ENCODE peak calls at places on chromosomes 6 and 20, in nine cellular contexts. P is CD4-positive, CD25-positive, alpha-beta regulatory T cell; K is CD8-positive, alpha-beta T cell; Y is mesendoderm; B is fibroblast of lung; A is colonic mucosa; Q is ovary; G is neuronal stem cell; H is GM23338. L is an unnamed sample. For H3K27me3, the result is how much of the 10 kb centered on the place peaks cover.

GRCh38 chr6:161487694-161488093 is 213.8 kb upstream of the AGPAT4 start:
- DNase-seq in A (no peak), K (no peak), Y (no peak), P (no peak), Q (no peak), G (no peak), B (no peak), H (no peak), L (no peak)

GRCh38 chr6:113461153-113461897 is 395.8 kb upstream of the MARCKS start:
- DNase-seq in Q (no peak), B (no peak), A (no peak), H (peak), Y (peak), K (no peak), P (no peak), G (no peak), L (no peak)

GRCh38 chr6:91299544-91300491 is 712.9 kb upstream of the MAP3K7 start:
- DNase-seq in A (peak), B (peak), H (peak), P (no peak), G (peak), K (no peak), Q (peak), Y (peak), L (no peak)

GRCh38 chr20:63344151-63344470 is 17.0 kb downstream of the CHRNA4 start:
- DNase-seq in B (no peak), Q (no peak), K (no peak), H (no peak), Y (no peak), A (no peak), P (no peak), G (no peak), L (no peak)

GRCh38 chr6:107866606-107867301 is 42.6 kb upstream of the SCML4 start:
- DNase-seq in G (no peak), A (peak), B (peak), Y (peak), H (peak), Q (no peak), P (peak), K (peak), L (peak)

GRCh38 chr20:42635699-42636411 is 553.9 kb downstream of the PTPRT start:
- DNase-seq in B (no peak), H (no peak), G (no peak), P (no peak), Q (no peak), A (no peak), Y (no peak), K (no peak), L (no peak)

GRCh38 chr6:6696867-6697531 is 108.5 kb downstream of the LY86 start:
- DNase-seq in Q (peak), A (peak), K (peak), B (peak), Y (peak), H (peak), G (peak), P (no peak), L (no peak)

GRCh38 chr6:169035381-169036280 is 218.0 kb downstream of the THBS2 start:
- DNase-seq in P (no peak), A (no peak), Q (no peak), Y (no peak), G (no peak), B (peak), K (no peak), H (no peak), L (no peak)

GRCh38 chr20:9359561-9360308 is 154.7 kb upstream of the LAMP5 start:
- DNase-seq in Q (no peak), H (peak), K (no peak), A (peak), P (no peak), Y (peak), G (peak), B (peak), L (no peak)

GRCh38 chr6:75115501-75115900 is 90.4 kb downstream of the COL12A1 start:
- DNase-seq in G (peak), A (no peak), P (no peak), K (no peak), Q (no peak), B (no peak), Y (peak), H (peak), L (no peak)

GRCh38 chr6:149963212-149963461 is 606 bp upstream of the ULBP1 start:
- DNase-seq in P (no peak), Q (no peak), H (peak), K (no peak), Y (peak), G (no peak), B (peak), A (peak), L (no peak)

GRCh38 chr20:43994486-43995100 is 79.9 kb downstream of the TOX2 start:
- DNase-seq in K (no peak), P (no peak), Q (no peak), H (no peak), B (no peak), G (no peak), A (no peak), Y (no peak), L (no peak)

GRCh38 chr6:95848717-95849116 is 167.1 kb upstream of the FUT9 start:
- DNase-seq in Y (peak), G (no peak), K (no peak), B (no peak), A (no peak), H (peak), P (no peak), Q (no peak), L (no peak)

GRCh38 chr6:49072146-49072545 is 390.9 kb downstream of the MMUT start:
- DNase-seq in A (no peak), K (no peak), Q (no peak), Y (no peak), B (no peak), G (no peak), H (no peak), P (no peak), L (no peak)

GRCh38 chr6:139567095-139567494 is 192.6 kb upstream of the CITED2 start:
- DNase-seq in Y (no peak), P (no peak), A (no peak), G (no peak), B (peak), K (no peak), H (no peak), Q (no peak), L (no peak)

GRCh38 chr6:143806282-143807102 is 36.6 kb upstream of the LTV1 start:
- DNase-seq in G (no peak), A (no peak), H (no peak), Q (no peak), B (peak), Y (no peak), P (no peak), K (no peak), L (no peak)

GRCh38 chr20:2387180-2387577 is 6.5 kb downstream of the TGM6 start:
- DNase-seq in G (peak), H (peak), Q (no peak), A (peak), K (peak), Y (peak), P (no peak), B (peak), L (peak)

GRCh38 chr6:93799226-93799625 is 379.9 kb upstream of the EPHA7 start:
- DNase-seq in Q (no peak), P (no peak), H (no peak), A (no peak), K (no peak), G (no peak), Y (no peak), B (no peak), L (no peak)

GRCh38 chr6:107330190-107330589 is 129.2 kb downstream of the PDSS2 start:
- DNase-seq in P (no peak), Y (no peak), B (no peak), K (no peak), G (no peak), H (peak), A (no peak), Q (no peak), L (no peak)

GRCh38 chr6:168528457-168529095 is 87.6 kb downstream of the SMOC2 start:
- DNase-seq in Q (no peak), H (no peak), K (no peak), G (no peak), Y (no peak), P (no peak), B (no peak), A (no peak), L (no peak)

GRCh38 chr6:169974663-169975062 is 223.2 kb downstream of the ERMARD start:
- DNase-seq in Q (no peak), B (no peak), Y (no peak), G (no peak), P (no peak), K (no peak), H (no peak), A (no peak), L (no peak)

GRCh38 chr6:154893927-154894326 is 101.2 kb upstream of the TIAM2 start:
- DNase-seq in Y (no peak), G (no peak), Q (no peak), A (no peak), P (no peak), K (no peak), H (no peak), B (no peak), L (no peak)

GRCh38 chr20:43459022-43459942 is 1.6 kb downstream of the SRSF6 start:
- DNase-seq in G (peak), A (peak), Y (peak), P (no peak), K (no peak), B (peak), H (no peak), Q (peak), L (peak)

DNA sequence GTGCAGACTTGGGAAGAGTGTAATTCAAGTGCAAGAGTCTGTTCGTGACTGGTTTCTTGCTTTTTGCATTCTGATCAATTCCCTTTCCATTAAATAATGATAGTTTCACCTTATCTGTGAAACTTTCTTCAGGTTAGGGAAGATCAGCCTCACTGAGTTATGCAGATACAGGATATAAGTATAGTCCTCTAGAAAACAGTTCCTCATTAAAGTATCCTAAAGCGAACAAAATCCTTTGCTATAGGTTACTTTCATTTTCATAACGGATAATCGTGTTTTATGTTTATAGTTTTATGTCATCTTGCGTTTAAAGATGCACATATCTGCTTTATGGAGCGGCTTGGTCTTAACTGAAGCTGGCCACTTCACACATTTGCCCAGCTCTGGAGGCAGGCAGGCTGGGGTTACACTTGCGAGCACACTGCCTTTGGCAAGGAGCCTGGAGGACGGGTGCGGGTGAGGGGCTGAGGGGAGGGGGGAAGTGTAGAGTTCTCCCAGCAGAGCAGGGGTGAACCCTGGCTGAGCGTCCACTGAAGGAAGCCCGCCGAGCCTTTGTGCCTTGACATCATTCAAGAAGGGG is 123.5 kb upstream of the IFNGR1 start:
- DNase-seq in B (peak), K (no peak), P (no peak), H (peak), Q (peak), Y (no peak), A (no peak), G (no peak), L (no peak)
- H3K4me3 ChIP-seq in B (peak), K (peak), P (peak), H (no peak), Q (peak), Y (no peak), A (peak), G (no peak), L (no peak)

DNA sequence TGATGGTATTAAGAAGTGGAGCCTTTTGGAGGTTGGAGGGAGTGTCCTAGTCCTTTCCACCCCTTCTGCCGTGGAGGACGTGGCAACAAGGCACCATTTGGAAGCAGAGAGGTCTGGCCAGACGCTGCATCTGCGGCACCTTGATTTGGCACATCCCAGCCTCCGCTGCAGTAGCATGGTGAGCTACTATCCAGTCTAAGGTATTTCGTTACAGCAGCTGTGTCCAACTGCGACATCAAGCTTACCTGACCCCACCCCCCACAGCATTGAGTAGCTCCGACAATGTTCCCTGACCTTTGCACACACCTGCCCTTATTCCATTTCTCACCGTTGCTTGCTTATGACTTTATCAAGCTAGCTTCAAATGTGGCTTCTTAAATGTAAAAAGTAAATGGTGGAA is 29.8 kb upstream of the SYNJ2 start:
- DNase-seq in P (no peak), Q (no peak), K (no peak), G (no peak), H (no peak), B (no peak), A (peak), Y (no peak), L (no peak)
- H3K27me3 ChIP-seq in P (under half), Q (under half), K (under half), G (under half), H (under half), B (under half), A (under half), Y (under half), L (under half)

DNA sequence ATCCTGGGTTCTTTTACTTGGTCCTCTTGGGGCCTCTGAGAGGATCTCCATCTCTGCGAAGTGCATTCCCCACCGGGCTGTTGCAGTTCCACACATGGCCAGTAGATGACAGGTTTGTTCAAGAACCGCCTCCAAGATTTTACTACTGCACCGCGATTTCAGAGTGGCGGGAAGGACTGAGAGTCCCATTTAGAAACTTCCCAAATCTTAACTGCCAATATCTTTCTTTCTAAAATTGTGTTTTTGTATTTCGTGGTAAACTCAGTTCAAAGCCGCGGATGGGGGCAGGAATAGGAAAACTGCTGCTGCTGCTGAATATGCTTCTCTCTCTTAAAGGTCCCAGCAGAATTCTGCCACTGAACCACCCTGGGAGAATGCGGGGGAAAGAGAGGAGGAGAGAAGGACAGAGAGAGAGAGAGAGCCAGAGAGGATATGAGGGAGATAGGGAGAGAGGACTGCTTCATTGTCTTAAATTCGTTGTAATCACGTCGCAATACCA is 8.6 kb upstream of the BTNL2 start:
- DNase-seq in P (peak), K (peak), H (peak), A (peak), Y (peak), B (peak), Q (peak), G (peak), L (peak)
- H3K4me3 ChIP-seq in P (no peak), K (no peak), H (peak), A (no peak), Y (no peak), B (no peak), Q (no peak), G (no peak), L (no peak)

GRCh38 chr6:1379810-1380198 is 9.6 kb upstream of the FOXF2 start:
- DNase-seq in H (no peak), A (no peak), K (no peak), G (no peak), Y (no peak), B (no peak), Q (no peak), P (no peak), L (no peak)
- H3K27me3 ChIP-seq in H (half or more), A (half or more), K (under half), G (half or more), Y (half or more), B (under half), Q (under half), P (under half), L (under half)

GRCh38 chr6:108944707-108945685 is 96.8 kb downstream of the ARMC2 start:
- DNase-seq in K (no peak), B (peak), A (no peak), G (no peak), H (no peak), Q (peak), Y (no peak), P (no peak), L (no peak)
- H3K4me3 ChIP-seq in K (no peak), B (no peak), A (no peak), G (no peak), H (no peak), Q (peak), Y (no peak), P (no peak), L (no peak)

GRCh38 chr6:156440688-156441087 is 336.5 kb upstream of the ARID1B start:
- DNase-seq in P (no peak), H (no peak), Q (no peak), A (no peak), G (no peak), B (no peak), Y (no peak), K (no peak), L (no peak)

GRCh38 chr6:156437084-156437879 is 339.9 kb upstream of the ARID1B start:
- DNase-seq in B (no peak), G (no peak), P (no peak), A (peak), Q (no peak), Y (no peak), K (no peak), H (no peak), L (no peak)

GRCh38 chr6:156434049-156434794 is 343.0 kb upstream of the ARID1B start:
- DNase-seq in G (no peak), A (no peak), P (no peak), H (no peak), Q (no peak), K (no peak), Y (no peak), B (no peak), L (no peak)

GRCh38 chr6:156434795-156435190 is 342.4 kb upstream of the ARID1B start:
- DNase-seq in P (no peak), Y (no peak), G (no peak), K (no peak), Q (no peak), H (no peak), A (no peak), B (no peak), L (no peak)

GRCh38 chr6:156438519-156438918 is 338.7 kb upstream of the ARID1B start:
- DNase-seq in B (no peak), Y (no peak), H (no peak), A (no peak), K (no peak), G (no peak), Q (no peak), P (no peak), L (no peak)
- H3K27me3 ChIP-seq in B (under half), Y (under half), H (under half), A (under half), K (under half), G (under half), Q (under half), P (under half), L (under half)

DNA sequence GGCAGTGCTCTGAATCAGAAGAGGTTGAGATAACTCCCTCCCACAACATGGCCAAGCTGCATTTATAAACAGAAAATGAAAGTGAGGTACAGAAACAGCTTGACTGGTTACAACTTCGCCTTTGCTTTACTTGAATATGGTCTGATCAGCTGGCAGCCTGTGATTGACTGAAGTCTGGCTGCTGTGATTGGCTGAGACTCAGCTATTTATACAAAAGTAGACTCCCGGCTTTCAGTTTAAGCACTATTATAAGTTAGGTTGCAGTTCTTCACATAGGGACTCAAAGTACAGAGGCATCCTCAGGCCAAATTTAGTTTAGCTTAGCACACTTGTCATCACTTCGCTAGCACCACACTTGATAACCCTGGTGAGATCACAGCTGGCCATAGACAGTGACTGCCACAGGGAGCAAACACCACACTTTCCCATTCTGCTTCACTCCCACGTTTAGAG is 362.6 kb downstream of the EPM2A start:
- DNase-seq in G (no peak), Y (peak), H (no peak), B (peak), A (no peak), K (no peak), Q (no peak), P (peak), L (peak)
- H3K4me3 ChIP-seq in G (no peak), Y (no peak), H (no peak), B (peak), A (no peak), K (no peak), Q (no peak), P (peak), L (no peak)

GRCh38 chr20:33075281-33075680 is 4.2 kb upstream of the BPIFB4 start:
- DNase-seq in A (no peak), Q (no peak), B (no peak), H (no peak), K (no peak), Y (no peak), P (no peak), G (no peak), L (no peak)
- H3K27me3 ChIP-seq in A (under half), Q (under half), B (under half), H (under half), K (under half), Y (under half), P (under half), G (under half), L (under half)

GRCh38 chr6:16338577-16339262 is 100.3 kb downstream of the GMPR start:
- DNase-seq in H (peak), G (no peak), Q (peak), B (peak), K (no peak), P (no peak), A (peak), Y (peak), L (no peak)
- H3K4me3 ChIP-seq in H (no peak), G (no peak), Q (no peak), B (no peak), K (no peak), P (no peak), A (no peak), Y (no peak), L (no peak)

L was measured in CD4-positive, alpha-beta memory T cell.